ENCODE peak calls at places on chromosome 15, in four cellular contexts. W, A, C and H are unnamed samples.

GRCh38 chr15:101499863-101500713 is 10.6 kb upstream of the PCSK6 start:
- DNase-seq in A (no peak), W (no peak), C (no peak), H (no peak)

GRCh38 chr15:63497642-63498100 is 6.7 kb upstream of the USP3 start:
- DNase-seq in A (no peak), W (no peak), C (no peak), H (no peak)

GRCh38 chr15:69132935-69133861 is 27.2 kb upstream of the GLCE start:
- DNase-seq in C (peak), A (no peak), W (peak), H (no peak)

GRCh38 chr15:76983588-76984379 is 11.1 kb upstream of the PSTPIP1 start:
- DNase-seq in C (no peak), A (no peak), W (no peak), H (no peak)

GRCh38 chr15:67013696-67014095 is 51.7 kb upstream of the SMAD3 start:
- DNase-seq in A (no peak), C (no peak), W (no peak), H (no peak)

GRCh38 chr15:52370010-52370409 is 74.4 kb upstream of the MYO5C start:
- DNase-seq in C (no peak), A (no peak), W (no peak), H (no peak)

GRCh38 chr15:71752604-71753289 is 57.6 kb upstream of the NR2E3 start:
- DNase-seq in W (peak), C (peak), A (peak), H (no peak)

GRCh38 chr15:80776420-80777045 is 2.6 kb upstream of the CEMIP start:
- DNase-seq in W (peak), A (peak), C (peak), H (peak)

GRCh38 chr15:52466716-52467115 is 62.0 kb downstream of the MYO5A start:
- DNase-seq in C (no peak), W (no peak), A (no peak), H (no peak)

DNA sequence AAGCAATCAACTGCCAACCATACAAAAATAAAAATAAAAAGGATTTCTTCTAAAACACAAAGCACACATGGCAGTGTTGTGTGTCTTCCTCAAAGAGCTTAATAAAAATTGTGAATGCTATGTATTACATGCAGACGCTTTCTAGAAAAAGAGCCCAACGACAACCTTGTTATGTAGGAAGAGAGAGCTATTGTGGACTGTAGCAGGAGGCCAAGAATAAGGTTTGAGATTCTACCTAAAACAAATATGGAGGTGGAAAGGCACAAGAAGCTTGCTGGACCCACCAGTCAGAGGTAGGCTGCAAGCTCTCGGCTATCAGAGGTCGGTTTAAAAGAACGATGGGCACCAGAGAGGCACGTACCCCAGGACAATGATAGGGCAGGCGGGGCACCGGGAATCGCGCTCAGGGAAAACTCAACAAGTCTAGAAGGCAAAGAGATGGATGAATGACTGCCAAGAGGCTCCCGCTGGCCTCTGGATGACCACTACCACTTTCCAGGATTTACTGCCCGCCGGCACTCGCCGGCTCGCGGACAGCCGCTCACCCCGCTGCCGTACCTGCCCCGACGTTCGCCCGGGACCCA is 1.1 kb downstream of the HDGFL3 start:
- DNase-seq in A (no peak), W (no peak), C (no peak), H (peak)
- TF ChIP-seq ELF1 in A (no peak), W (no peak), C (no peak), H (no peak)

GRCh38 chr15:78937132-78937739 is 7.6 kb downstream of the CTSH start:
- DNase-seq in C (no peak), A (no peak), W (no peak), H (peak)
- TF ChIP-seq ELF1 in C (no peak), A (no peak), W (no peak), H (no peak)

DNA sequence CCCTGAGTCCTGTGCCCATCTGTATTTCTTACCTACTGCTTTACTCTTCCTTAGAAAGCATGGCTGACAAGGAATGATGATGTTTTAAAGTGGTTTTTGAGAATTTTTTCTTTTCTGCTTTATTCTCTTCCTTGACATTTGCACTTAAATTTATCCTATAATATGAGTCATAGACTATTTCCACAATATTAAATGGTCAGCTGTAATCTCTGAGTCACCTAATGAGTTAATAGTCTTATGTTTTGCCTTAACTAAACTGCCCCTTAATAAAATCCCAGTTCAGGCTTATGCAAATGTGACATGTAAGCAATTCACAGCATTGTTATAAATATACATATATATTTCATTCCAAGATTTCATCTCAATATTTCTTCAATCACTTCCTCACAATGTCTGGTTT is 23.8 kb downstream of the MEIS2 start:
- DNase-seq in W (no peak), A (no peak), C (no peak), H (no peak)
- TF ChIP-seq ELF1 in W (no peak), A (no peak), C (no peak), H (no peak)

DNA sequence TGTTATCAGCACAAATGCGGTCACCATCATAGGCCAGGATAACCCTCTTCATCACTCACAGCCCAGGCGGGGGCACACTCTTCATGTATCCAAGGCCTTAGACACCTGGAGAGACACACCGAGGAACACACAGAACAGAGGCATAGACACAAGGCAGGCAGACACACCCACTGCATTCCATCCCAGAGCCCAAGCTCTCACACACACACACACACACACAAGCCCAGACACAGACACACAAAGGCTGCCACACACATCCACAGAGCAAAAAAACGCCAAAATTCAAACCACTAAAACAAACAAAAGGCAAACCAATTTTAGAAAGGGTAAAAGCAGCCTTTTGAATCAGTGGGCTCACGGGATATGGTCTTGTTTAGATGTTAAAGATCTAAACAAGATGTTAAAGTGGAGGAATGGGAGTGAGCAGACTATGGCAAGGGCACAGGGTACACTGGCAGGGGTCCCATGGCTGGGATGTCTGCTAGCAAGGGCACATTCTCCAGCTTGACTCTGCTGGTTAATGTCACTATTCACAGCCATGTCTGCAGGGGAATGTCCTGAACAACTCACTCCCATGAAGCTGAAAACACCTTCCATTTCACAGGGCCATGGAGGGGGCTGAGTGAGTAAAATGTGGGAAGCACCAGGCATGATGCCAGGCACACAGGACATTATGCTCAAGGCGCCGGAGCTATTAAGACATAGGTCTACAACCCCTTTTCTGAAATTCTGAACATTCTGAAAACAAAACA is 14.9 kb upstream of the CRABP1 start:
- DNase-seq in A (no peak), W (no peak), C (no peak), H (no peak)
- TF ChIP-seq ELF1 in A (no peak), W (no peak), C (no peak), H (no peak)

GRCh38 chr15:74784426-74784825 is 2.5 kb downstream of the CSK start:
- DNase-seq in A (no peak), W (no peak), C (no peak), H (no peak)

GRCh38 chr15:74781673-74782595 is at the start of gene CSK:
- DNase-seq in C (no peak), W (peak), A (no peak), H (peak)

GRCh38 chr15:74782596-74783071 is 754 bp downstream of the CSK start:
- DNase-seq in C (no peak), W (no peak), A (no peak), H (no peak)

GRCh38 chr15:74783808-74784175 is 1.9 kb downstream of the CSK start:
- DNase-seq in A (no peak), W (no peak), C (no peak), H (no peak)

GRCh38 chr15:74783072-74783807 is 1.4 kb downstream of the CSK start:
- DNase-seq in W (peak), C (no peak), A (no peak), H (peak)
- TF ChIP-seq ELF1 in W (no peak), C (peak), A (no peak), H (no peak)

GRCh38 chr15:26773917-26774316 is 1.1 kb upstream of the GABRB3 start:
- DNase-seq in C (no peak), W (no peak), A (no peak), H (no peak)
- TF ChIP-seq ELF1 in C (no peak), W (no peak), A (no peak), H (no peak)